ENCODE peak calls at places on chromosome 5, in seven cellular contexts. H is aorta, O is PC-3, B is epithelial cell of esophagus, K is AG04449, X is upper lobe of right lung, J is adrenal gland. L is an unnamed sample.

GRCh38 chr5:74541381-74541781 is 99.1 kb downstream of the ENC1 start:
- DNase-seq in H (no peak), O (peak), B (peak), K (no peak), X (no peak), J (no peak), L (no peak)

GRCh38 chr5:151503999-151504398 is 56.6 kb downstream of the SLC36A1 start:
- DNase-seq in H (no peak), O (no peak), B (no peak), K (no peak), X (no peak), J (no peak), L (no peak)

GRCh38 chr5:113806250-113806649 is 292.8 kb downstream of the YTHDC2 start:
- DNase-seq in H (no peak), O (peak), B (peak), K (peak), X (no peak), J (no peak), L (no peak)

GRCh38 chr5:115295775-115296129 is 702 bp downstream of the CCDC112 start:
- DNase-seq in H (no peak), O (no peak), B (no peak), K (no peak), X (no peak), J (no peak), L (no peak)

GRCh38 chr5:115787426-115787825 is 29.0 kb downstream of the CDO1 start:
- DNase-seq in H (no peak), O (no peak), B (no peak), K (no peak), X (no peak), J (no peak), L (no peak)

GRCh38 chr5:139246394-139246793 is 47.1 kb upstream of the MATR3 start:
- DNase-seq in H (peak), O (peak), B (peak), K (no peak), X (peak), J (no peak), L (peak)

GRCh38 chr5:150647275-150648251 is 7.1 kb downstream of the SYNPO start:
- DNase-seq in H (peak), O (no peak), B (no peak), K (no peak), X (peak), J (peak), L (no peak)

GRCh38 chr5:10250804-10251276 is 760 bp downstream of the CCT5 start:
- DNase-seq in H (no peak), O (peak), B (peak), K (no peak), X (no peak), J (no peak), L (no peak)

GRCh38 chr5:126525630-126526245 is 69.3 kb downstream of the ALDH7A1 start:
- DNase-seq in H (peak), O (no peak), B (peak), K (no peak), X (no peak), J (peak), L (no peak)

GRCh38 chr5:150579462-150580400 is 60.7 kb upstream of the SYNPO start:
- DNase-seq in H (peak), O (no peak), B (no peak), K (no peak), X (peak), J (no peak), L (peak)

GRCh38 chr5:135915466-135916001 is 19.9 kb upstream of the IL9 start:
- DNase-seq in H (no peak), O (peak), B (no peak), K (no peak), X (no peak), J (no peak), L (no peak)

GRCh38 chr5:54522080-54522479 is 4.5 kb downstream of the SNX18 start:
- DNase-seq in H (no peak), O (no peak), B (no peak), K (no peak), X (no peak), J (no peak), L (no peak)

GRCh38 chr5:56512314-56512996 is 279.3 kb upstream of the ANKRD55 start:
- DNase-seq in H (peak), O (no peak), B (no peak), K (no peak), X (no peak), J (peak), L (no peak)

GRCh38 chr5:1783214-1783551 is 16.5 kb downstream of the MRPL36 start:
- DNase-seq in H (peak), O (no peak), B (no peak), K (no peak), X (no peak), J (no peak), L (no peak)

GRCh38 chr5:39340486-39340885 is 23.8 kb downstream of the C9 start:
- DNase-seq in H (no peak), O (no peak), B (no peak), K (no peak), X (no peak), J (no peak), L (no peak)

GRCh38 chr5:157198277-157199058 is 17.8 kb downstream of the ITK start:
- DNase-seq in H (no peak), O (no peak), B (no peak), K (no peak), X (no peak), J (no peak), L (no peak)

GRCh38 chr5:80672140-80672736 is 17.5 kb upstream of the DHFR start:
- DNase-seq in H (peak), O (peak), B (peak), K (no peak), X (peak), J (peak), L (no peak)

GRCh38 chr5:40166757-40167156 is 513.0 kb upstream of the PTGER4 start:
- DNase-seq in H (no peak), O (peak), B (peak), K (no peak), X (no peak), J (no peak), L (no peak)

GRCh38 chr5:139297439-139298133 is 4.0 kb downstream of the MATR3 start:
- DNase-seq in H (no peak), O (no peak), B (no peak), K (no peak), X (no peak), J (no peak), L (no peak)

DNA sequence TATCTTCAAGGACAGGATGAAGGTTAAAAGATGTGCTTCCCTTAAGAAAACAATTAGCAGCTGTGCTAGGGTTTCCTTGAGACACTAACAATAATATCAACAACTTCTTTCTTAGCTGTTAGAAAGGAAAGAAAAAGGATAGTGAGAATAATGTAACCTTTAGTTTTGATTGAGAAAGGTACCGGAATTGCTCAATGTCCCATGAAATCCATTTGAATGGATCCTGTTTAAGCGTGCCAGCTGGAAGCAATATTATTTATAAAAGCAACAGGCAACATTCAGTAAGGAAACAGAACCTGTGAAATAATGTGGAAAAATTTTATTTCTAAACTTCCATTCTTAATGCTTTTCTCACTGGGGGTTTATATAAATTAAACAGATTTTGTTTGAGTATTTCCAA is 120.9 kb downstream of the CCDC192 start:
- DNase-seq in H (no peak), O (no peak), B (no peak), K (no peak), X (no peak), J (no peak), L (no peak)
- H3K4me3 ChIP-seq in H (no peak), O (no peak), B (no peak), K (no peak), X (no peak), J (no peak), L (no peak)

GRCh38 chr5:220008-220407 is 1.9 kb downstream of the SDHA start:
- DNase-seq in H (no peak), O (no peak), B (no peak), K (no peak), X (no peak), J (no peak), L (no peak)
- H3K4me3 ChIP-seq in H (peak), O (peak), B (peak), K (peak), X (peak), J (no peak), L (peak)

GRCh38 chr5:173294673-173295320 is 33.4 kb downstream of the STC2 start:
- DNase-seq in H (no peak), O (no peak), B (no peak), K (no peak), X (no peak), J (no peak), L (no peak)
- H3K4me3 ChIP-seq in H (no peak), O (no peak), B (no peak), K (no peak), X (no peak), J (no peak), L (no peak)

GRCh38 chr5:17267099-17267498 is 49.7 kb downstream of the BASP1 start:
- DNase-seq in H (no peak), O (no peak), B (no peak), K (no peak), X (no peak), J (no peak), L (no peak)
- H3K4me3 ChIP-seq in H (no peak), O (no peak), B (no peak), K (no peak), X (no peak), J (no peak), L (no peak)

GRCh38 chr5:180646963-180647305 is 2.5 kb downstream of the FLT4 start:
- DNase-seq in H (no peak), O (no peak), B (no peak), K (no peak), X (peak), J (no peak), L (no peak)

GRCh38 chr5:180647941-180648500 is 1.4 kb downstream of the FLT4 start:
- DNase-seq in H (no peak), O (no peak), B (no peak), K (no peak), X (peak), J (no peak), L (no peak)

GRCh38 chr5:180649297-180650039 is at the start of gene FLT4:
- DNase-seq in H (no peak), O (no peak), B (no peak), K (no peak), X (peak), J (no peak), L (no peak)

GRCh38 chr5:180647465-180647864 is 1.9 kb downstream of the FLT4 start:
- DNase-seq in H (no peak), O (no peak), B (no peak), K (no peak), X (peak), J (no peak), L (no peak)

DNA sequence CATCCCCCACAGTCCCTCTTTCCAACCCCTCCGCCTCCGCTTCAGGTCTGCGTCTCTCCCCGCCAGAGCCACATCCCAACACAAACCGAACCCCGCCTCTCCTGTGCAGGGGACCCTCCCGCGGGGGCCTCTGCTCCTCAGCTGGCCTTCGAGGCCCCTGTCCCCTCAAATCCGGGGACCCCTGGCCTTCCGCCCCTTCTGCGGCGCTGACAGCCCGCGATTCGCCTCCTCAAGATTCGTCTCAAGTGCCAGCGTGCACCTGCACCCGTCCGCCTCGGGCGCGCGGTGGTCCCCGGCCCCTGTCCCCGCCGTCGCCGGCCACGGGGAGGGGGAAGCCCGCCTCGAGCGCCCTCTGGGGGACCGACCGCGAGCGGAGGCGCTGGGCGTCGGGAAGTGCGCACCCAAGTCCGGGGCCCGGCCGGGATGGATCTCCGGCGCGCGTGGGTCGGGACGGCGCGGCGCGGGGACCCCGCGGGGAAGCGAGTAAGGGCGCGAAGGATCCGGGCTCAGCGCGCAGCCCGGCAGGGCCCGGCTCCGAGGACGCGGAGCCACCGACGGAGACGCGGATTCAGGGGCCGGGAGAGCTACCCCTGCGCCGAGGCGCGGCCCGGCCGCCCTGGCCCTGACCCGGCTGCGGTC is 623 bp downstream of the FLT4 start:
- DNase-seq in H (no peak), O (no peak), B (no peak), K (no peak), X (peak), J (no peak), L (no peak)
- H3K4me3 ChIP-seq in H (peak), O (no peak), B (no peak), K (no peak), X (peak), J (no peak), L (peak)

GRCh38 chr5:132775439-132776076 is 1.5 kb downstream of the SEPTIN8 start:
- DNase-seq in H (no peak), O (no peak), B (peak), K (no peak), X (no peak), J (no peak), L (peak)
- H3K4me3 ChIP-seq in H (peak), O (peak), B (peak), K (peak), X (peak), J (no peak), L (peak)

GRCh38 chr5:142825378-142826089 is 55.4 kb downstream of the ARHGAP26 start:
- DNase-seq in H (no peak), O (no peak), B (no peak), K (no peak), X (no peak), J (no peak), L (no peak)
- H3K4me3 ChIP-seq in H (no peak), O (peak), B (no peak), K (no peak), X (no peak), J (no peak), L (no peak)